ENCODE peak calls at places on chromosomes 6 and 20, in six cellular contexts. U is fibroblast of lung, Z is pancreas, M is cardiac fibroblast, B is upper lobe of left lung, I is brain microvascular endothelial cell. O is an unnamed sample.

GRCh38 chr6:136471922-136472321 is 78.3 kb downstream of the MAP7 start:
- DNase-seq in U (no peak), Z (no peak), M (no peak), B (no peak), I (no peak), O (no peak)

GRCh38 chr20:19802492-19803158 is 44.6 kb downstream of the RIN2 start:
- DNase-seq in U (peak), Z (peak), M (no peak), B (no peak), I (no peak), O (no peak)

GRCh38 chr6:133631421-133631820 is 257.5 kb upstream of the TCF21 start:
- DNase-seq in U (peak), Z (no peak), M (peak), B (no peak), I (peak), O (peak)

GRCh38 chr20:32470025-32470861 is 112.1 kb downstream of the ASXL1 start:
- DNase-seq in U (peak), Z (peak), M (peak), B (peak), I (peak), O (peak)

GRCh38 chr6:30396833-30397479 is 52.0 kb downstream of the RPP21 start:
- DNase-seq in U (peak), Z (peak), M (peak), B (peak), I (peak), O (peak)

GRCh38 chr6:8530775-8531435 is 95.6 kb upstream of the SLC35B3 start:
- DNase-seq in U (no peak), Z (no peak), M (no peak), B (peak), I (no peak), O (no peak)

GRCh38 chr6:34207695-34208443 is 28.8 kb upstream of the HMGA1 start:
- DNase-seq in U (no peak), Z (no peak), M (no peak), B (no peak), I (no peak), O (no peak)

GRCh38 chr6:152094992-152095592 is 287.6 kb downstream of the ESR1 start:
- DNase-seq in U (peak), Z (peak), M (peak), B (no peak), I (peak), O (peak)

GRCh38 chr6:130215526-130215925 is 7.2 kb downstream of the SAMD3 start:
- DNase-seq in U (no peak), Z (no peak), M (no peak), B (no peak), I (no peak), O (no peak)

GRCh38 chr20:878511-879307 is 37.4 kb downstream of the ANGPT4 start:
- DNase-seq in U (peak), Z (no peak), M (peak), B (no peak), I (no peak), O (peak)

GRCh38 chr6:140537211-140537610 is 1162.8 kb upstream of the CITED2 start:
- DNase-seq in U (peak), Z (no peak), M (no peak), B (no peak), I (no peak), O (peak)

GRCh38 chr6:109720336-109720735 is 29.2 kb downstream of the FIG4 start:
- DNase-seq in U (no peak), Z (no peak), M (no peak), B (no peak), I (no peak), O (no peak)

GRCh38 chr20:37362821-37363220 is 16.9 kb downstream of the SRC start:
- DNase-seq in U (no peak), Z (no peak), M (no peak), B (no peak), I (no peak), O (no peak)

GRCh38 chr20:59567585-59568508 is 36.5 kb upstream of the PHACTR3 start:
- DNase-seq in U (no peak), Z (no peak), M (no peak), B (no peak), I (no peak), O (no peak)

GRCh38 chr6:119078449-119079287 is at the start of gene FAM184A:
- DNase-seq in U (peak), Z (peak), M (peak), B (peak), I (peak), O (peak)

GRCh38 chr6:108661430-108661829 is 100.7 kb downstream of the FOXO3 start:
- DNase-seq in U (peak), Z (no peak), M (peak), B (no peak), I (peak), O (peak)

GRCh38 chr20:8557711-8558110 is 425.6 kb downstream of the PLCB1 start:
- DNase-seq in U (peak), Z (no peak), M (peak), B (no peak), I (peak), O (peak)

GRCh38 chr6:168956884-168957730 is 296.5 kb downstream of the THBS2 start:
- DNase-seq in U (peak), Z (peak), M (peak), B (peak), I (peak), O (peak)

GRCh38 chr6:128097019-128097418 is 196.2 kb upstream of the THEMIS start:
- DNase-seq in U (no peak), Z (no peak), M (no peak), B (no peak), I (no peak), O (no peak)

GRCh38 chr6:157244175-157244574 is 79.1 kb downstream of the TMEM242 start:
- DNase-seq in U (peak), Z (no peak), M (peak), B (no peak), I (peak), O (peak)

GRCh38 chr6:80304014-80304413 is 197.5 kb downstream of the BCKDHB start:
- DNase-seq in U (peak), Z (no peak), M (peak), B (no peak), I (no peak), O (no peak)

GRCh38 chr6:37741757-37742400 is 44.2 kb upstream of the MDGA1 start:
- DNase-seq in U (no peak), Z (peak), M (peak), B (peak), I (no peak), O (no peak)

GRCh38 chr6:25193147-25193864 is 85.9 kb upstream of the CARMIL1 start:
- DNase-seq in U (peak), Z (no peak), M (peak), B (no peak), I (peak), O (peak)
- TF ChIP-seq CTCF in U (no peak), Z (no peak), M (no peak), B (no peak), I (no peak), O (no peak)

GRCh38 chr20:60899320-60899719 is 352.7 kb upstream of the CDH4 start:
- DNase-seq in U (no peak), Z (no peak), M (no peak), B (no peak), I (no peak), O (no peak)

GRCh38 chr20:60900581-60900980 is 351.5 kb upstream of the CDH4 start:
- DNase-seq in U (no peak), Z (no peak), M (no peak), B (no peak), I (no peak), O (no peak)

GRCh38 chr20:60892095-60892813 is 359.8 kb upstream of the CDH4 start:
- DNase-seq in U (no peak), Z (no peak), M (no peak), B (no peak), I (no peak), O (no peak)

DNA sequence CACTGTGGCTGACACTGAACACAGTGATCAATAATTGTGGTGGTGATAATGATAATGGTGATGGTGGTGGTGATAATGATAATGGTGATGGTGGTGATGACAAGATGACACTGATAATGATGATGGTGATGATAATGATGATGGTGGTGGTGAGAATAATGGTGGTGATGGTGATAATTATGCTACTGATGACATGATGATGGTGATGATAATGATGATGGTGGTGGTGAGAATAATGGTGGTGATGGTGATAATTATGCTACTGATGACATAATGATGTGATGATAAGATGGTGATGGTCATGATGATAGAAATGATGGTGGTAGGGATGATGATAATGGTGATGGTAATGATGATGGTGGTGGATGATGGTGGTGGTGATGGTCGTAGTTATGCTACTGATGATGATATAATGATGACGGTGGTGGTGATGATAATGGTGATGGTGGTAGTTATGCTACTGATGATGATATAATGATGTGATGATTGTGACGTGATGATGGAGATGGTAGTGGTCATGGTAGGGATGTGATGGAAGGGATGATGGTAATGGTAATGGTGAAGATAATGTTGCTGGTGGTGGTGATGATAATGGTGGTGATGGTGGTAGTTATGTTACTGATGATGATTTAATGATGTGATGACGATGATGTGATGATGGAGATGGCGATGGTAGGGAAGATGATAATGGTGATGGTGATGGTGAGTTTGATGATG is 356.5 kb upstream of the CDH4 start:
- DNase-seq in U (no peak), Z (no peak), M (no peak), B (no peak), I (no peak), O (no peak)
- H3K4me3 ChIP-seq in U (no peak), Z (no peak), M (no peak), B (no peak), I (no peak), O (no peak)

GRCh38 chr6:14811760-14812428 is 434.0 kb upstream of the JARID2 start:
- DNase-seq in U (peak), Z (no peak), M (peak), B (no peak), I (peak), O (peak)

GRCh38 chr6:14817068-14817467 is 428.8 kb upstream of the JARID2 start:
- DNase-seq in U (no peak), Z (no peak), M (no peak), B (no peak), I (no peak), O (no peak)

GRCh38 chr6:14810021-14810420 is 435.8 kb upstream of the JARID2 start:
- DNase-seq in U (no peak), Z (no peak), M (no peak), B (no peak), I (no peak), O (no peak)

GRCh38 chr6:14816106-14816864 is 429.6 kb upstream of the JARID2 start:
- DNase-seq in U (peak), Z (no peak), M (peak), B (no peak), I (no peak), O (no peak)

DNA sequence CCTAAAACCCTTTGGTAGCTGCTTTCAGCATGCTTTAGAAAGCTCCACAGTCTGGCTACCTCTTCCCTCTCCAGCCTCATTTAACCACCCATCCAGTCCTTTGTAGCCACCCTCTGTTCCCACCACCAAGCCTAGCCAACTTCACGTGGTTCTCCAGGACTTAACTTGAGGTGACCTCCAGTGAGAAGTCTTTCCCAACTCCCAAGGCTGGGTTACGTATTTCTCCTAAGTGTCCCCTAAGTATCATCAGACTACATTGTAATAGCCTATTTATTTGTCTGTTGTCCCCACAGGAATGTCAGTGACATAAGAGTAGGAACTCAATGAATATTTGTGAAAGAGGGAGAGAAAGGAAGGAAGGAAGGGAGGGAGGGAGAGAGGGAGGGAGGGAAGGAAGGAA is 431.9 kb upstream of the JARID2 start:
- DNase-seq in U (no peak), Z (no peak), M (no peak), B (no peak), I (no peak), O (no peak)
- TF ChIP-seq CTCF in U (no peak), Z (no peak), M (no peak), B (no peak), I (no peak), O (no peak)

DNA sequence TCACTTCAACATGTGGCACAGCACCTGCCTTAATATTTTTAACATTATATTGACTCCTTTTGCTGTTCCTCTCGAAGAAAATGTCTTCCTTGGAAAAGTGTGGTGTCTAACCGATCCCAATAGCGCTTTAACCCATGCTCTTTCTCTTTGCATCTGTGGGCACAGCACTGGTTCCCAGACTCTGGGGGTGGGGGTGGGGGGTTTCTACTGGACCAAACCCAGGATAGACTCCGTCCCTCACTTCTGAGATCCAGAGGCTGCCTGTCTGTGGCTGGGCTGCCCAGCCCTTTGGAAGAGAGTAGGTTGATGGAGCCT is 3.9 kb upstream of the ZNF292 start:
- DNase-seq in U (no peak), Z (no peak), M (no peak), B (no peak), I (no peak), O (no peak)
- H3K4me3 ChIP-seq in U (peak), Z (peak), M (peak), B (peak), I (peak), O (peak)

DNA sequence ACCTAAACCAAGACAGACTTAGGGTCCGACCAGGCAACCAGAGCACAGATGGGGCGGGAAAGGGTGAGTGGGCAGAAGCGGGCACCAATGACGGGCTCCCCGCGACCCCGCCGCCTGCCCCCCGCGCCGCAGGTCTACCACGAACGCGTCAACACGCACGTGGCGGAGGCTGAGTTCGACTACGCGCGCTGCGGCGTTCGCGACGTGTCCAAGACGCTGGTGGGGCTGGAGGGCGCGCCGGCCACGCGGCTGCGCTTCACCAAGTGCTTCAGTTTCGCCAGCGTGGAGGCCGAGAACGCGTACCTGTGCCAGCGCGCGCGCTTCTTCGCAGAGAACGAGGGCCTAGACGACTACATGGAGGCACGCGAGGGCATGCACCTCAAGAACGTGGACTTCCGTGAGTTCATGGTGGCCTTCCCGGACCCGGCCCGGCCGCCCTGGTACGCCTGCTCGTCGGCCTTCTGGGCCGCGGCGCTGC is 5.1 kb downstream of the TMEM151B start:
- DNase-seq in U (no peak), Z (no peak), M (no peak), B (peak), I (no peak), O (no peak)
- TF ChIP-seq CTCF in U (no peak), Z (no peak), M (no peak), B (no peak), I (no peak), O (no peak)

DNA sequence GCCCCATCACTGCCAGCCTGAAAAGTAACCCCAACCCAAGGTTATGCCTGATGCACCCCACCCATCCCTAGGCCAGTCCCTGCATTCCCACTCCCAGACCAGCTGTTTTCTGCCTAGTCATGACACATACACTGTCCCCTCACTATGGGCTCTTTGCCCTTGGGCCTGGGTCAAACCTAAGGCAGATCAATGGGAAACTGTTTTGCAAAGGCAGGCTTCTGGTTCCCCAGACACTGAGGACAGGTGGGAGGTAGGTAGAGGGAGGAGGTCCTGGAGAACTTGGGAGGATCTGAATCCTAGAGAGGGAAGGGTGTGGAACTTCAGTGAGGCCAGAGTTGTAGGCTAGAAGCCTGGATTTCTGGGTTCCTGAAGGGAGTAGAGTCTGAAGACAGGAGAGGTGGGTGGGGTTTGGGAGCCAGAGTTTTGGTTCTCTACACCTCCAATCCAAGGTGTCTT is 2.1 kb downstream of the CLIC1 start:
- DNase-seq in U (no peak), Z (no peak), M (no peak), B (no peak), I (no peak), O (no peak)
- H3K4me3 ChIP-seq in U (peak), Z (no peak), M (peak), B (peak), I (peak), O (peak)

O was measured in foreskin fibroblast.